ENCODE peak calls at places on chromosomes 2 and 18, in five cellular contexts. W is K562, Y is GM12878, T is HepG2, A is H1. U is an unnamed sample.

GRCh38 chr2:238260879-238261278 is 21.0 kb upstream of the HES6 start:
- DNase-seq in W (no peak), Y (no peak), T (peak; percentile 34), A (no peak), U (no peak)

GRCh38 chr2:207970138-207970824 is 55.0 kb downstream of the PLEKHM3 start:
- DNase-seq in W (peak; percentile 8), Y (no peak), T (peak; percentile 65), A (no peak), U (no peak)

GRCh38 chr18:23452728-23453656 is at the start of gene RIOK3:
- DNase-seq in W (peak; percentile 99), Y (peak; percentile 86), T (peak; percentile 94), A (peak; percentile 96), U (peak; percentile 96)

GRCh38 chr2:112229365-112229764 is 25.5 kb downstream of the ZC3H8 start:
- DNase-seq in W (no peak), Y (no peak), T (no peak), A (no peak), U (peak; percentile 33)

GRCh38 chr18:46019956-46020355 is 52.1 kb downstream of the PSTPIP2 start:
- DNase-seq in W (no peak), Y (no peak), T (no peak), A (no peak), U (no peak)

GRCh38 chr18:48827321-48828200 is 123.2 kb downstream of the SMAD7 start:
- DNase-seq in W (peak; percentile 44), Y (no peak), T (no peak), A (peak; percentile 62), U (no peak)

GRCh38 chr18:47882641-47883040 is 47.8 kb downstream of the SMAD2 start:
- DNase-seq in W (no peak), Y (no peak), T (no peak), A (no peak), U (no peak)

GRCh38 chr2:96305979-96306308 is 598 bp upstream of the SNRNP200 start:
- DNase-seq in W (peak; percentile 30), Y (no peak), T (no peak), A (no peak), U (no peak)

GRCh38 chr2:23689131-23689700 is 237.7 kb downstream of the ATAD2B start:
- DNase-seq in W (no peak), Y (no peak), T (no peak), A (no peak), U (no peak)

GRCh38 chr2:219274392-219274921 is 4.7 kb upstream of the DNAJB2 start:
- DNase-seq in W (no peak), Y (no peak), T (peak; percentile 74), A (no peak), U (peak; percentile 90)

GRCh38 chr2:163657257-163657656 is 78.6 kb downstream of the FIGN start:
- DNase-seq in W (no peak), Y (no peak), T (no peak), A (no peak), U (no peak)

GRCh38 chr2:240972636-240973521 is 25.5 kb upstream of the SNED1 start:
- DNase-seq in W (no peak), Y (no peak), T (no peak), A (no peak), U (no peak)

GRCh38 chr2:237671466-237672173 is 44.2 kb downstream of the LRRFIP1 start:
- DNase-seq in W (no peak), Y (no peak), T (no peak), A (no peak), U (no peak)

GRCh38 chr2:219056896-219057708 is 3.6 kb downstream of the IHH start:
- DNase-seq in W (no peak), Y (no peak), T (no peak), A (peak; percentile 61), U (no peak)

GRCh38 chr18:13273800-13274199 is 55.2 kb downstream of the LDLRAD4 start:
- DNase-seq in W (no peak), Y (no peak), T (no peak), A (no peak), U (no peak)
- TF ChIP-seq KDM1A in W (no peak), Y (no peak), T (no peak), A (no peak), U (no peak)

DNA sequence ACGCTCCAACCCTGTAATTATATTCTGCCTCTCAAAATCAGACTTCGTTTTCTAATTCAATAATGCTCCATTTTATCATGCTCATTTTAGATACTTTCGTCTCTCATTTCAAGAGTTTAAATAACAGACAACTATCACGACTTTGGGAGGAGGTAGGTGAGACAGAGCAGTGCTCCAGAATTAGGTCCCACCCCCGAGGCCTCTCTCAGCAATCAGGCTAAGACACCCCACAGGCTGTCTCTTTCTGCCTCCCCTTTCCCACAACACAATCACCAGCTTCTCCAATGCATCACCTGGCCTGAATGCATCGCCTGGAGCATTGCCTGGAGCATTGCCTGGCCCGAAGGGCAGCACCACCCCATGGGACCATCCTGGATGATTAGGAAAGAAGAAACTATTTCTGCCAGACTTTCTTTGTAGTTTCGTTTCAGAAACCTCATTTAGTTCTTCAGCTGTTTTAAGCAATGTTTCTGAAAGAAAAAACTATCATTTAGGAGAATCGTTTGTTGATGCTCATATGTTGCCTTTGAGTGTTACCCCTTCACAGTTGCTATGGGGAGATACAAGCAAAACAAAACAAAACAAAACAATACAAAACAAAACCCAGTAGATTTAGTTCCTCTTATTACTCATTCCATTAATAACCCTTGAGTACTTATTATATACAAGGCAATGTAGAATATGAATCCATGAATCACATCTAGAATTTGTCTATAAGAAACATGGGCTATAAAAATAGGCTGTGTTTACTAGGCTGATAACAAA is 36.8 kb upstream of the DPP10 start:
- DNase-seq in W (no peak), Y (no peak), T (no peak), A (no peak), U (no peak)
- TF ChIP-seq KDM1A in W (no peak), Y (no peak), T (no peak), A (no peak), U (no peak)

GRCh38 chr2:231243883-231244282 is 45.5 kb downstream of the ARMC9 start:
- DNase-seq in W (no peak), Y (no peak), T (no peak), A (no peak), U (no peak)

GRCh38 chr2:231246171-231246842 is 47.9 kb downstream of the ARMC9 start:
- DNase-seq in W (no peak), Y (no peak), T (peak; percentile 65), A (no peak), U (no peak)

GRCh38 chr2:231244382-231245252 is 46.2 kb downstream of the ARMC9 start:
- DNase-seq in W (no peak), Y (no peak), T (no peak), A (no peak), U (no peak)

GRCh38 chr2:231241755-231242507 is 43.5 kb downstream of the ARMC9 start:
- DNase-seq in W (no peak), Y (no peak), T (no peak), A (no peak), U (no peak)

GRCh38 chr2:231245253-231246094 is 47.0 kb downstream of the ARMC9 start:
- DNase-seq in W (no peak), Y (no peak), T (no peak), A (no peak), U (peak; percentile 17)
- TF ChIP-seq KDM1A in W (no peak), Y (no peak), T (no peak), A (no peak), U (no peak)

GRCh38 chr18:79800353-79801180 is 2.8 kb downstream of the KCNG2 start:
- DNase-seq in W (no peak), Y (no peak), T (no peak), A (no peak), U (no peak)
- TF ChIP-seq KDM1A in W (no peak), Y (no peak), T (no peak), A (no peak), U (no peak)

GRCh38 chr2:50752228-50752627 is 279.7 kb downstream of the NRXN1 start:
- DNase-seq in W (no peak), Y (no peak), T (no peak), A (no peak), U (no peak)
- TF ChIP-seq KDM1A in W (no peak), Y (no peak), T (no peak), A (no peak), U (no peak)

GRCh38 chr18:59961086-59961485 is 61.3 kb downstream of the PMAIP1 start:
- DNase-seq in W (peak; percentile 14), Y (no peak), T (no peak), A (no peak), U (no peak)
- TF ChIP-seq KDM1A in W (no peak), Y (no peak), T (no peak), A (no peak), U (no peak)

DNA sequence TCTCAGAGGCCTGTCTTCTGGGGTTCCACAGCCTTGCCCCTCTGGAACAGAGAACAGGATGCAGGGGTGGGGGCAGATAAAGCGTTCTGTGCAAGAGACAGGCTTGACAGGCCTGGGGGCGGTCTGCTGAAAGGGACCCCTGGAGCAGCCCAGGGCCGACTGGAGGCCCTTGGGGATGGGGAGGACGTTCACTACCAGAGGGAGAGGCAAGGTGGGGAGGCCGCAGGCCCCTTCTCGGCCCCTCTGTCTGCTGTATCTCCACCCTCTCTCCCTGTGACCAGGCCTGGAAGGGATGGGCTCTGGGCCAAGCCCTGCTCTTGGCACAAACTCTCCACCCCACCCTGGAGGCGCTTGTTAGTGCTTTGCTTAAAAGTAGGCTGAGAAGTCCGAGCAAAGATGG is 27.3 kb upstream of the INHBB start:
- DNase-seq in W (no peak), Y (no peak), T (no peak), A (no peak), U (no peak)
- TF ChIP-seq KDM1A in W (no peak), Y (no peak), T (no peak), A (no peak), U (no peak)

GRCh38 chr2:109663721-109664120 is 49.6 kb downstream of the SOWAHC start:
- DNase-seq in W (no peak), Y (no peak), T (peak; percentile 52), A (no peak), U (no peak)
- TF ChIP-seq KDM1A in W (no peak), Y (no peak), T (no peak), A (no peak), U (no peak)

DNA sequence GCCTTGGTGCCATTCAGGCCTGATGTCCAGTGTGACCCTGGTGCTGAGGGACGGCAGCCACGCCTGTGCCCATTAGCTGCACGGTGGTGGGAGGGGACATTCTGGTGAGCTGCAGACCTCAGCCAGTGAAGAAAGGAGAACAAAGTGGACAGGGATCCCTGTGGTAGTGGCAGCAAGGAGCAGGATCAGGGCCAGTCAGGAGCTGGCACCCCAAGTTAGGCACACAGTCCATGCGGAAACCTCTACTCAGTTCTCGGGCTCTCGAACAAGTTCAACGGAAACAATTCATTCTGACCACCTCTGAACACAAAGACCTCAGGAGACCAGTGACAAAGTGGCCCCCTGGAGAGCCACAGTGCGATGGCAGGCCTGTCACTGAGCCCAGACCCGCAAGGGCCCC is 30.1 kb downstream of the COA5 start:
- DNase-seq in W (no peak), Y (no peak), T (no peak), A (no peak), U (no peak)
- TF ChIP-seq KDM1A in W (no peak), Y (no peak), T (no peak), A (no peak), U (no peak)

GRCh38 chr2:105329561-105330495 is at the start of gene TGFBRAP1:
- DNase-seq in W (peak; percentile 67), Y (no peak), T (peak; percentile 35), A (peak; percentile 73), U (peak; percentile 16)
- TF ChIP-seq KDM1A in W (no peak), Y (no peak), T (no peak), A (no peak), U (no peak)

U was measured in A549.